ENCODE peak calls at places on chromosomes 5 and 9, in five cellular contexts. E, M, H, R and Y are unnamed samples.

GRCh38 chr9:23830949-23831730 is 5.1 kb upstream of the ELAVL2 start:
- DNase-seq in E (no peak), M (no peak), H (no peak), R (no peak), Y (no peak)

GRCh38 chr9:212265-212664 is 2.4 kb upstream of the DOCK8 start:
- DNase-seq in E (no peak), M (no peak), H (no peak), R (no peak), Y (no peak)

GRCh38 chr5:178505639-178506407 is 84.4 kb downstream of the COL23A1 start:
- DNase-seq in E (no peak), M (peak; percentile 20), H (no peak), R (no peak), Y (no peak)

GRCh38 chr9:122031806-122032205 is 61.3 kb downstream of the TTLL11 start:
- DNase-seq in E (no peak), M (no peak), H (no peak), R (no peak), Y (no peak)

GRCh38 chr5:34863947-34864346 is 25.0 kb downstream of the TTC23L start:
- DNase-seq in E (no peak), M (no peak), H (no peak), R (no peak), Y (no peak)

GRCh38 chr9:130908878-130909356 is 12.3 kb upstream of the QRFP start:
- DNase-seq in E (no peak), M (no peak), H (no peak), R (no peak), Y (no peak)

GRCh38 chr5:68542207-68542606 is 326.7 kb downstream of the PIK3R1 start:
- DNase-seq in E (no peak), M (no peak), H (no peak), R (no peak), Y (no peak)

GRCh38 chr9:35112257-35113020 is 3.2 kb downstream of the ATOSB start:
- DNase-seq in E (no peak), M (no peak), H (peak; percentile 32), R (no peak), Y (peak; percentile 48)

GRCh38 chr9:18985996-18986395 is 47.0 kb downstream of the SAXO1 start:
- DNase-seq in E (no peak), M (no peak), H (no peak), R (no peak), Y (no peak)

GRCh38 chr5:180988592-180988991 is at the start of gene BTNL3:
- DNase-seq in E (no peak), M (no peak), H (no peak), R (no peak), Y (no peak)

GRCh38 chr5:50744761-50745160 is 78.3 kb downstream of the PARP8 start:
- DNase-seq in E (no peak), M (no peak), H (peak; percentile 25), R (no peak), Y (no peak)

GRCh38 chr9:120337131-120337530 is 242.8 kb downstream of the CDK5RAP2 start:
- DNase-seq in E (no peak), M (no peak), H (no peak), R (no peak), Y (no peak)

GRCh38 chr9:72828281-72828731 is 124.5 kb downstream of the ALDH1A1 start:
- DNase-seq in E (no peak), M (no peak), H (no peak), R (peak; percentile 33), Y (no peak)

GRCh38 chr5:172106511-172107356 is 81.3 kb downstream of the STK10 start:
- DNase-seq in E (peak; percentile 61), M (peak; percentile 39), H (no peak), R (peak; percentile 72), Y (no peak)

GRCh38 chr5:43357067-43357466 is 43.9 kb upstream of the HMGCS1 start:
- DNase-seq in E (no peak), M (no peak), H (no peak), R (no peak), Y (no peak)

GRCh38 chr9:135788576-135789300 is 86.8 kb downstream of the KCNT1 start:
- DNase-seq in E (no peak), M (no peak), H (no peak), R (no peak), Y (no peak)

GRCh38 chr5:115308815-115309214 is 12.4 kb upstream of the CCDC112 start:
- DNase-seq in E (no peak), M (no peak), H (no peak), R (no peak), Y (no peak)

GRCh38 chr5:59596586-59597348 is 296.8 kb downstream of the PDE4D start:
- DNase-seq in E (no peak), M (no peak), H (no peak), R (no peak), Y (no peak)

GRCh38 chr5:31343946-31344345 is 150.5 kb downstream of the CDH6 start:
- DNase-seq in E (no peak), M (no peak), H (no peak), R (no peak), Y (no peak)

GRCh38 chr9:110278080-110278707 is 21.9 kb upstream of the TXN start:
- DNase-seq in E (no peak), M (no peak), H (no peak), R (no peak), Y (no peak)

GRCh38 chr5:6723901-6724300 is 10.7 kb downstream of the TENT4A start:
- DNase-seq in E (no peak), M (no peak), H (no peak), R (no peak), Y (no peak)

GRCh38 chr5:103571730-103572129 is 9.1 kb upstream of the NUDT12 start:
- DNase-seq in E (no peak), M (no peak), H (no peak), R (no peak), Y (no peak)

GRCh38 chr5:125411163-125412050 is 665.0 kb upstream of the ZNF608 start:
- DNase-seq in E (no peak), M (peak; percentile 33), H (peak; percentile 84), R (peak; percentile 58), Y (no peak)

GRCh38 chr5:132839426-132840301 is 9.2 kb upstream of the SHROOM1 start:
- DNase-seq in E (no peak), M (peak; percentile 65), H (peak; percentile 42), R (no peak), Y (no peak)

GRCh38 chr9:26786571-26786970 is 106.0 kb downstream of the CAAP1 start:
- DNase-seq in E (no peak), M (no peak), H (no peak), R (no peak), Y (no peak)

GRCh38 chr9:38708759-38709158 is 11.2 kb downstream of the FAM240B start:
- DNase-seq in E (no peak), M (no peak), H (peak; percentile 42), R (no peak), Y (no peak)

GRCh38 chr9:97811534-97812246 is 41.3 kb upstream of the FOXE1 start:
- DNase-seq in E (no peak), M (no peak), H (peak; percentile 42), R (no peak), Y (no peak)

GRCh38 chr5:176731506-176732192 is 78.7 kb upstream of the UNC5A start:
- DNase-seq in E (peak; percentile 16), M (no peak), H (no peak), R (no peak), Y (no peak)

GRCh38 chr5:138961711-138962110 is 86.6 kb upstream of the LRRTM2 start:
- DNase-seq in E (no peak), M (no peak), H (no peak), R (no peak), Y (no peak)

GRCh38 chr9:74645007-74645639 is 148.0 kb downstream of the RORB start:
- DNase-seq in E (no peak), M (no peak), H (no peak), R (peak; percentile 7), Y (no peak)

GRCh38 chr5:7321724-7322123 is 74.2 kb upstream of the ADCY2 start:
- DNase-seq in E (no peak), M (no peak), H (no peak), R (no peak), Y (peak; percentile 91)

GRCh38 chr9:72633966-72634365 is 112.6 kb downstream of the TMC1 start:
- DNase-seq in E (no peak), M (no peak), H (peak; percentile 73), R (no peak), Y (no peak)

GRCh38 chr9:97848582-97849237 is 4.3 kb upstream of the FOXE1 start:
- DNase-seq in E (no peak), M (no peak), H (no peak), R (no peak), Y (no peak)

GRCh38 chr5:150487199-150488061 is 20.5 kb upstream of the NDST1 start:
- DNase-seq in E (no peak), M (peak; percentile 31), H (no peak), R (no peak), Y (no peak)
- TF ChIP-seq CTCF in E (no peak), M (no peak), H (no peak), R (no peak), Y (peak; percentile 32)

GRCh38 chr5:102536323-102536928 is 37.6 kb upstream of the SLCO6A1 start:
- DNase-seq in E (no peak), M (no peak), H (no peak), R (no peak), Y (no peak)
- TF ChIP-seq CTCF in E (peak; percentile 52), M (no peak), H (peak; percentile 34), R (peak; percentile 39), Y (peak; percentile 31)

DNA sequence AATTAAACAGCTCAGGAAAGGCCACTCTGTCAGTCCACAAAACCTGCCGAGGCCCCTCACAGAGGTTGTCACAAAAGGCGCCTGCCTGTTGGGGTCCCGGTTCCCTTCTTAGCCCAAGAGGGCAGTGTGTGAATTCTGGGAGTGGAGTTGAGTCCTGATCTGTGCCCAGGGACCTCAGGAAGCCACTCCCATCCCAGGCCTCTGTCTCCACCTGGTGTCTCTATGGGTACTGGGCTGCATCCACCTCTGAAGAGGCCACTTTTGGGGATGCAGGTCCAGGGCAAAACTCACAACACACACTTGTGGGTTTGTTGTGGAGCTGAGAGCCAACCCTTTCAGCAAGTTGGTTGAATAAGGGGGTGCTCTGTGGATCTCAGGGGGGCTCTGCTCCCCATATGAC is 74.3 kb upstream of the STXBP1 start:
- DNase-seq in E (no peak), M (no peak), H (no peak), R (no peak), Y (no peak)
- TF ChIP-seq CTCF in E (no peak), M (no peak), H (peak; percentile 56), R (no peak), Y (peak; percentile 26)

GRCh38 chr5:55911784-55912653 is 60.9 kb downstream of the IL31RA start:
- DNase-seq in E (no peak), M (no peak), H (no peak), R (no peak), Y (peak; percentile 28)
- TF ChIP-seq CTCF in E (no peak), M (no peak), H (no peak), R (no peak), Y (no peak)